ENCODE peak calls at places on chromosomes 2 and 18, in four cellular contexts. One of them, this sample, is unnamed. For H3K4me1, the result is how much of the 10 kb centered on the place peaks cover.

GRCh38 chr2:215277942-215278341 is 33.9 kb upstream of the ATIC start:
- DNase-seq in left ventricle myocardium inferior: no peak
- DNase-seq in pancreas: no peak
- DNase-seq in mammary epithelial cell: no peak
- DNase-seq in this sample: no peak

GRCh38 chr2:238274152-238274865 is 14.1 kb downstream of the PER2 start:
- DNase-seq in pancreas: no peak
- DNase-seq in left ventricle myocardium inferior: no peak
- DNase-seq in mammary epithelial cell: no peak
- DNase-seq in this sample: no peak

GRCh38 chr2:39547811-39548719 is 111.0 kb upstream of the MAP4K3 start:
- DNase-seq in left ventricle myocardium inferior: no peak
- DNase-seq in pancreas: no peak
- DNase-seq in mammary epithelial cell: peak
- DNase-seq in this sample: no peak

GRCh38 chr2:182763311-182763912 is 47.4 kb downstream of the DNAJC10 start:
- DNase-seq in mammary epithelial cell: peak
- DNase-seq in pancreas: peak
- DNase-seq in left ventricle myocardium inferior: no peak
- DNase-seq in this sample: peak

GRCh38 chr2:168037772-168038171 is 209.6 kb downstream of the STK39 start:
- DNase-seq in pancreas: no peak
- DNase-seq in mammary epithelial cell: no peak
- DNase-seq in left ventricle myocardium inferior: no peak
- DNase-seq in this sample: no peak

GRCh38 chr18:8876887-8877286 is 171.5 kb downstream of the MTCL1 start:
- DNase-seq in mammary epithelial cell: peak
- DNase-seq in pancreas: no peak
- DNase-seq in left ventricle myocardium inferior: no peak
- DNase-seq in this sample: no peak

GRCh38 chr18:29862824-29863223 is 1179.7 kb downstream of the DSC3 start:
- DNase-seq in pancreas: no peak
- DNase-seq in left ventricle myocardium inferior: no peak
- DNase-seq in mammary epithelial cell: no peak
- DNase-seq in this sample: no peak

GRCh38 chr2:140349695-140350094 is 1569.5 kb upstream of the NXPH2 start:
- DNase-seq in left ventricle myocardium inferior: no peak
- DNase-seq in mammary epithelial cell: no peak
- DNase-seq in pancreas: no peak
- DNase-seq in this sample: no peak

GRCh38 chr2:9703701-9704221 is 73.0 kb upstream of the YWHAQ start:
- DNase-seq in left ventricle myocardium inferior: no peak
- DNase-seq in pancreas: no peak
- DNase-seq in mammary epithelial cell: peak
- DNase-seq in this sample: peak

GRCh38 chr18:12839526-12840196 is 44.4 kb downstream of the PTPN2 start:
- DNase-seq in mammary epithelial cell: peak
- DNase-seq in pancreas: no peak
- DNase-seq in left ventricle myocardium inferior: no peak
- DNase-seq in this sample: no peak

GRCh38 chr2:219252900-219253752 is at the start of gene TUBA4B:
- DNase-seq in mammary epithelial cell: peak
- DNase-seq in left ventricle myocardium inferior: no peak
- DNase-seq in pancreas: peak
- DNase-seq in this sample: peak

GRCh38 chr2:42008241-42008911 is 39.4 kb upstream of the PKDCC start:
- DNase-seq in pancreas: no peak
- DNase-seq in mammary epithelial cell: no peak
- DNase-seq in left ventricle myocardium inferior: no peak
- DNase-seq in this sample: no peak

GRCh38 chr2:189092936-189093335 is 86.6 kb downstream of the COL5A2 start:
- DNase-seq in mammary epithelial cell: no peak
- DNase-seq in pancreas: no peak
- DNase-seq in left ventricle myocardium inferior: peak
- DNase-seq in this sample: peak

GRCh38 chr2:239724851-239725550 is 300.1 kb downstream of the NDUFA10 start:
- DNase-seq in left ventricle myocardium inferior: no peak
- DNase-seq in pancreas: no peak
- DNase-seq in mammary epithelial cell: no peak
- DNase-seq in this sample: peak

GRCh38 chr2:43199492-43200481 is 26.6 kb downstream of the ZFP36L2 start:
- DNase-seq in pancreas: peak
- DNase-seq in mammary epithelial cell: peak
- DNase-seq in left ventricle myocardium inferior: no peak
- DNase-seq in this sample: no peak

GRCh38 chr18:31603335-31603734 is 11.7 kb downstream of the TTR start:
- DNase-seq in left ventricle myocardium inferior: no peak
- DNase-seq in mammary epithelial cell: peak
- DNase-seq in pancreas: no peak
- DNase-seq in this sample: peak

GRCh38 chr2:220489116-220489515 is 861.7 kb downstream of the SLC4A3 start:
- DNase-seq in mammary epithelial cell: no peak
- DNase-seq in pancreas: no peak
- DNase-seq in left ventricle myocardium inferior: no peak
- DNase-seq in this sample: no peak

GRCh38 chr2:109351164-109351756 is 222.3 kb downstream of the SH3RF3 start:
- DNase-seq in mammary epithelial cell: peak
- DNase-seq in left ventricle myocardium inferior: peak
- DNase-seq in pancreas: peak
- DNase-seq in this sample: peak

GRCh38 chr18:79405781-79406575 is 10.2 kb downstream of the NFATC1 start:
- DNase-seq in left ventricle myocardium inferior: peak
- DNase-seq in mammary epithelial cell: no peak
- DNase-seq in pancreas: no peak
- DNase-seq in this sample: peak

GRCh38 chr2:99111945-99112344 is 29.6 kb upstream of the C2orf15 start:
- DNase-seq in pancreas: no peak
- DNase-seq in mammary epithelial cell: no peak
- DNase-seq in left ventricle myocardium inferior: no peak
- DNase-seq in this sample: no peak

GRCh38 chr2:120254178-120254577 is 1.5 kb downstream of the RALB start:
- DNase-seq in left ventricle myocardium inferior: no peak
- DNase-seq in mammary epithelial cell: no peak
- DNase-seq in pancreas: no peak
- DNase-seq in this sample: no peak

GRCh38 chr18:75364512-75364911 is 63.0 kb downstream of the SMIM21 start:
- DNase-seq in mammary epithelial cell: no peak
- DNase-seq in pancreas: no peak
- DNase-seq in left ventricle myocardium inferior: no peak
- DNase-seq in this sample: no peak

GRCh38 chr2:109421606-109422005 is 192.2 kb downstream of the SEPTIN10 start:
- DNase-seq in left ventricle myocardium inferior: no peak
- DNase-seq in mammary epithelial cell: no peak
- DNase-seq in pancreas: no peak
- DNase-seq in this sample: no peak

GRCh38 chr2:173394575-173394974 is 39.9 kb downstream of the CDCA7 start:
- DNase-seq in mammary epithelial cell: no peak
- DNase-seq in pancreas: no peak
- DNase-seq in left ventricle myocardium inferior: no peak
- DNase-seq in this sample: no peak

GRCh38 chr2:7169631-7170030 is 252.4 kb downstream of the RNF144A start:
- DNase-seq in pancreas: no peak
- DNase-seq in left ventricle myocardium inferior: no peak
- DNase-seq in mammary epithelial cell: no peak
- DNase-seq in this sample: no peak

GRCh38 chr18:76686737-76687231 is 135.6 kb upstream of the ZNF236 start:
- DNase-seq in pancreas: peak
- DNase-seq in left ventricle myocardium inferior: peak
- DNase-seq in mammary epithelial cell: peak
- DNase-seq in this sample: peak

GRCh38 chr2:20156826-20157605 is 67.9 kb downstream of the SDC1 start:
- DNase-seq in left ventricle myocardium inferior: no peak
- DNase-seq in mammary epithelial cell: no peak
- DNase-seq in pancreas: no peak
- DNase-seq in this sample: no peak

GRCh38 chr18:37499913-37500312 is 65.7 kb downstream of the CELF4 start:
- DNase-seq in left ventricle myocardium inferior: no peak
- DNase-seq in pancreas: no peak
- DNase-seq in mammary epithelial cell: no peak
- DNase-seq in this sample: no peak

GRCh38 chr2:45907592-45907991 is 256.1 kb downstream of the PRKCE start:
- DNase-seq in left ventricle myocardium inferior: no peak
- DNase-seq in pancreas: no peak
- DNase-seq in mammary epithelial cell: no peak
- DNase-seq in this sample: no peak
- H3K4me1 ChIP-seq in left ventricle myocardium inferior: under half
- H3K4me1 ChIP-seq in pancreas: under half
- H3K4me1 ChIP-seq in mammary epithelial cell: under half
- H3K4me1 ChIP-seq in this sample: under half

GRCh38 chr2:100852447-100852846 is 32.5 kb downstream of the NPAS2 start:
- DNase-seq in pancreas: no peak
- DNase-seq in left ventricle myocardium inferior: no peak
- DNase-seq in mammary epithelial cell: no peak
- DNase-seq in this sample: no peak

GRCh38 chr2:100842241-100842922 is 22.4 kb downstream of the NPAS2 start:
- DNase-seq in mammary epithelial cell: no peak
- DNase-seq in pancreas: no peak
- DNase-seq in left ventricle myocardium inferior: no peak
- DNase-seq in this sample: no peak

GRCh38 chr2:100844514-100844913 is 24.6 kb downstream of the NPAS2 start:
- DNase-seq in mammary epithelial cell: no peak
- DNase-seq in pancreas: no peak
- DNase-seq in left ventricle myocardium inferior: no peak
- DNase-seq in this sample: no peak

GRCh38 chr2:100845141-100845991 is 25.4 kb downstream of the NPAS2 start:
- DNase-seq in pancreas: peak
- DNase-seq in mammary epithelial cell: no peak
- DNase-seq in left ventricle myocardium inferior: peak
- DNase-seq in this sample: no peak

GRCh38 chr2:100846716-100847115 is 26.8 kb downstream of the NPAS2 start:
- DNase-seq in mammary epithelial cell: no peak
- DNase-seq in pancreas: no peak
- DNase-seq in left ventricle myocardium inferior: no peak
- DNase-seq in this sample: no peak
- H3K27ac ChIP-seq in mammary epithelial cell: no peak
- H3K27ac ChIP-seq in pancreas: no peak
- H3K27ac ChIP-seq in left ventricle myocardium inferior: no peak
- H3K27ac ChIP-seq in this sample: no peak

GRCh38 chr2:111883661-111884591 is at the start of gene ANAPC1:
- DNase-seq in left ventricle myocardium inferior: peak
- DNase-seq in mammary epithelial cell: peak
- DNase-seq in pancreas: peak
- DNase-seq in this sample: peak
- TF ChIP-seq CTCF in left ventricle myocardium inferior: no peak
- TF ChIP-seq CTCF in mammary epithelial cell: no peak
- TF ChIP-seq CTCF in pancreas: no peak
- TF ChIP-seq CTCF in this sample: no peak

DNA sequence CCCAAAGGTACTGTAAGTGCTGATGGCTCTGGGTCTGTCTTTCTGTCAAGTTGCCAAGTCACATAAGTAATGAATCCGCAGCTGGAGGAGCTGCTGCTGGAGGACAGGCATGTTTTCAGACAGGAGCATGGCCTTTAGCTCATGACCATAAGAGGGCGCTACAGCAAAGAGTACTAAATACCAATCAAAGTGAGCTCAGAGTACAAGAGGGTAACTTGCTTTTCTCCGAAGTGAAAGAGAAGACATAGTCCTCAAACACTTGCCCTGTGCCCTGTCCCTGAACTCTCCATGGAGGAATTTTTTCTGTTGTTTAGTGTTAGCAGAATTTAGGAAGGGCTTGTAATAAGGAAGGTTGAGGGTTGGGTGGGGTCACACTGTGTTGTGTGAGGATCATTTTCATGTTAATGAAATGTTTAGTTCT is 58.0 kb upstream of the EML6 start:
- DNase-seq in pancreas: peak
- DNase-seq in mammary epithelial cell: no peak
- DNase-seq in left ventricle myocardium inferior: no peak
- DNase-seq in this sample: peak
- H3K4me1 ChIP-seq in pancreas: under half
- H3K4me1 ChIP-seq in mammary epithelial cell: under half
- H3K4me1 ChIP-seq in left ventricle myocardium inferior: half or more
- H3K4me1 ChIP-seq in this sample: under half

GRCh38 chr2:23614701-23615100 is 229.7 kb downstream of the KLHL29 start:
- DNase-seq in left ventricle myocardium inferior: no peak
- DNase-seq in pancreas: no peak
- DNase-seq in mammary epithelial cell: no peak
- DNase-seq in this sample: no peak
- H3K27ac ChIP-seq in left ventricle myocardium inferior: no peak
- H3K27ac ChIP-seq in pancreas: no peak
- H3K27ac ChIP-seq in mammary epithelial cell: no peak
- H3K27ac ChIP-seq in this sample: no peak

GRCh38 chr18:24076950-24077349 is 61.9 kb upstream of the CABYR start:
- DNase-seq in mammary epithelial cell: no peak
- DNase-seq in pancreas: no peak
- DNase-seq in left ventricle myocardium inferior: no peak
- DNase-seq in this sample: no peak
- TF ChIP-seq CTCF in mammary epithelial cell: no peak
- TF ChIP-seq CTCF in pancreas: no peak
- TF ChIP-seq CTCF in left ventricle myocardium inferior: no peak
- TF ChIP-seq CTCF in this sample: no peak

DNA sequence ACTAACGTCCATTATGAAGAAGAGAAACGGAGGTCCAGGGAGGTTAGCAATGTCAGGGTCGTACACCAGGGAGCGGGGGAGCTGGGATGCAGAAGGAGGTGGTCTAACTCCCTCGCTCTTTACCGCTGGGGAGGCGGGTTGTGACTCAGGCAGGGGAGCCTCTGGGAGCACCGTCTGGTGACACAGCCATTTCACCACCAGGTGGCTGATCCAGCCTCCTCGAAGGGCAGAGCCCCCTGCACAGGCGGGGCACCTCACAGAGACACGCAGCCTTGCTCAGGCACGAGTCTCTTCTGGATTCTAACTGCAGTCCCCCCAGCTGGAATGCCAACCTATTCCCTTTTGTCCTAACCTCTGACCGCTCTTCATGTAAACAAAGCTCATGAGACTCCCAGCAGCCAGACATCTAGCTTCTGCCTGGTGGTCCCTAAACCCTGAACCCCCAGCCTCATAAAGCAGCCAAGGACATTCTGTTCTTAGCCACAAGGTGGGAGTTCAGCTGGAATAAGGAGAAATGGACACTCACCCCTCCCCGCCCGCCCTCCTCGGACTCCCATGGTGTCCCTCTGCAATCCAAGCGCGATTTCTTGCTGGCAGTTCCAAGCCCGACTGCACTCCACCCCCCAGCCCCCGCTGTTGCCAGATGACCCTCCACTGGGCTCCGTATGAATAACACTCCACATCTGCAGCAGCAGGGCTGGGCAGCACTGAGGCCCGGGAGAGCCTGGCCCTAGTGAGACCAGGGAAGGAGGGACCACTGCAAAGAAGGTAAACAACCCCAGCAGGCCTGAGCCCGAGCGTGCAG is 84.4 kb downstream of the TNS1 start:
- DNase-seq in pancreas: no peak
- DNase-seq in left ventricle myocardium inferior: no peak
- DNase-seq in mammary epithelial cell: no peak
- DNase-seq in this sample: no peak
- H3K4me1 ChIP-seq in pancreas: under half
- H3K4me1 ChIP-seq in left ventricle myocardium inferior: half or more
- H3K4me1 ChIP-seq in mammary epithelial cell: under half
- H3K4me1 ChIP-seq in this sample: half or more

This sample was measured in adrenal gland.